ENCODE peak calls at places on chromosomes 11 and 22, in seven cellular contexts. S is spleen, G is HepG2, R is prostate gland, O is stomach, F is Panc1, Y is GM23338. Z is an unnamed sample.

GRCh38 chr11:8092587-8093424 is 11.8 kb downstream of the TUB start:
- DNase-seq in S (peak; percentile 64), R (peak; percentile 43), G (peak; percentile 58), O (peak; percentile 68), F (no peak), Y (peak; percentile 92), Z (no peak)

GRCh38 chr11:130418756-130419155 is 9.7 kb downstream of the ADAMTS8 start:
- DNase-seq in F (no peak), Y (no peak), O (no peak), S (no peak), G (no peak), R (no peak), Z (no peak)

GRCh38 chr11:38718049-38718448 is 2120.0 kb upstream of the RAG2 start:
- DNase-seq in O (no peak), S (no peak), R (no peak), Y (peak; percentile 1), G (peak; percentile 2), F (no peak), Z (no peak)

GRCh38 chr22:42396621-42397331 is 35.4 kb downstream of the NFAM1 start:
- DNase-seq in Y (peak; percentile 58), R (no peak), F (no peak), G (no peak), O (no peak), S (peak; percentile 92), Z (no peak)

GRCh38 chr22:36328635-36329216 is 59.0 kb downstream of the MYH9 start:
- DNase-seq in O (peak; percentile 61), Y (no peak), G (no peak), S (peak; percentile 85), R (peak; percentile 61), F (no peak), Z (peak; percentile 81)

GRCh38 chr22:42646569-42647525 is 2.3 kb downstream of the CYB5R3 start:
- DNase-seq in Y (no peak), G (no peak), R (peak; percentile 88), O (peak; percentile 91), F (no peak), S (no peak), Z (peak; percentile 55)

GRCh38 chr11:76695133-76695532 is 24.6 kb upstream of the LRRC32 start:
- DNase-seq in R (no peak), O (no peak), S (no peak), G (no peak), Y (peak; percentile 43), F (no peak), Z (no peak)

GRCh38 chr11:34501962-34502361 is 11.6 kb downstream of the ELF5 start:
- DNase-seq in S (no peak), R (no peak), O (peak; percentile 29), G (no peak), Y (no peak), F (no peak), Z (no peak)

GRCh38 chr22:43923631-43924548 is at the start of gene PNPLA3:
- DNase-seq in G (peak; percentile 77), O (peak; percentile 90), R (peak; percentile 92), F (no peak), S (peak; percentile 89), Y (peak; percentile 98), Z (peak; percentile 87)
- TF ChIP-seq POLR2AphosphoS5 in G (peak; percentile 92), O (peak; percentile 41), R (peak; percentile 76), F (no peak), S (peak; percentile 81), Y (peak; percentile 90), Z (no peak)

GRCh38 chr22:30382340-30382739 is 4.9 kb downstream of the RNF215 start:
- DNase-seq in R (no peak), F (no peak), G (no peak), Y (no peak), O (no peak), S (no peak), Z (no peak)

GRCh38 chr22:30380011-30380410 is 7.2 kb downstream of the RNF215 start:
- DNase-seq in R (no peak), O (no peak), F (no peak), Y (no peak), S (no peak), G (no peak), Z (no peak)

GRCh38 chr22:30385913-30386312 is 1.3 kb downstream of the RNF215 start:
- DNase-seq in G (no peak), Y (no peak), R (no peak), F (no peak), O (no peak), S (no peak), Z (no peak)

GRCh38 chr22:30381250-30381649 is 6.0 kb downstream of the RNF215 start:
- DNase-seq in S (no peak), O (no peak), Y (no peak), G (no peak), R (no peak), F (no peak), Z (no peak)

GRCh38 chr22:30383061-30383460 is 4.2 kb downstream of the RNF215 start:
- DNase-seq in G (no peak), Y (no peak), F (no peak), R (no peak), S (no peak), O (no peak), Z (no peak)
- TF ChIP-seq CTCF in G (no peak), Y (peak; percentile 18), F (no peak), R (no peak), S (no peak), O (no peak), Z (no peak)

GRCh38 chr22:31044262-31044861 is 36.8 kb upstream of the SMTN start:
- DNase-seq in F (no peak), Y (no peak), O (peak; percentile 38), S (no peak), R (no peak), G (peak; percentile 77), Z (peak; percentile 57)
- H3K27ac ChIP-seq in F (no peak overlapping the region), Y (no peak overlapping the region), O (peak overlapping the region; percentile 72), S (peak overlapping the region; percentile 72), R (peak overlapping the region; percentile 44), G (peak overlapping the region; percentile 75), Z (peak overlapping the region; percentile 75)

GRCh38 chr11:68528630-68529029 is 68.1 kb downstream of the PPP6R3 start:
- DNase-seq in S (no peak), Y (no peak), G (no peak), F (no peak), R (peak; percentile 33), O (no peak), Z (peak; percentile 29)
- TF ChIP-seq POLR2AphosphoS5 in S (no peak), Y (no peak), G (no peak), F (no peak), R (peak; percentile 73), O (peak; percentile 19), Z (no peak)

DNA sequence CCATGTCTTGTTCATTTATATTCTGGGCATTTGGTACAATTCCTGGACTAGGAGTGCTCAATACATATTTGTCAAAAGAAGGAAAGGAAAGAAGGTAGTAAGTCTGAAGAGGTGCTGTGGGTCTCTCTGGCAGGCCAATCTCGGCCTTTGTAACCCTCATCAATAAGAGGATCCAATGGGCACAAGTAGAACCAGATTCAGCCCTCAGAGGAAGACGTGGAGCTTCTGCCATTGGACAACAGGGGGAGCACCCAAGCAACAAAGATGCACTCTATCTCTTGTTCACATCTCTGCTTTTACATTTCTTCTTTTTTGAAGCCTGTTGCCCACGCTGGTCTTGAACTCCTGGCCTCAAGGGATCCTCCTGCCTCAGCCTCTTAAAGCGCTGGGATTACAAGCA is 2.2 kb upstream of the VPS11 start:
- DNase-seq in Y (peak; percentile 71), F (no peak), G (peak; percentile 47), R (no peak), S (no peak), O (no peak), Z (no peak)
- TF ChIP-seq CTCF in Y (peak; percentile 71), F (peak; percentile 85), G (peak; percentile 67), R (no peak), S (no peak), O (no peak), Z (no peak)

GRCh38 chr11:5625281-5625680 is 480 bp downstream of the TRIM34 start:
- DNase-seq in Y (no peak), S (no peak), F (no peak), O (no peak), R (no peak), G (no peak), Z (no peak)
- H3K27ac ChIP-seq in Y (no peak overlapping the region), S (peak overlapping the region; percentile 86), F (peak overlapping the region; percentile 76), O (peak overlapping the region; percentile 63), R (peak overlapping the region; percentile 40), G (no peak overlapping the region), Z (peak overlapping the region; percentile 73)

DNA sequence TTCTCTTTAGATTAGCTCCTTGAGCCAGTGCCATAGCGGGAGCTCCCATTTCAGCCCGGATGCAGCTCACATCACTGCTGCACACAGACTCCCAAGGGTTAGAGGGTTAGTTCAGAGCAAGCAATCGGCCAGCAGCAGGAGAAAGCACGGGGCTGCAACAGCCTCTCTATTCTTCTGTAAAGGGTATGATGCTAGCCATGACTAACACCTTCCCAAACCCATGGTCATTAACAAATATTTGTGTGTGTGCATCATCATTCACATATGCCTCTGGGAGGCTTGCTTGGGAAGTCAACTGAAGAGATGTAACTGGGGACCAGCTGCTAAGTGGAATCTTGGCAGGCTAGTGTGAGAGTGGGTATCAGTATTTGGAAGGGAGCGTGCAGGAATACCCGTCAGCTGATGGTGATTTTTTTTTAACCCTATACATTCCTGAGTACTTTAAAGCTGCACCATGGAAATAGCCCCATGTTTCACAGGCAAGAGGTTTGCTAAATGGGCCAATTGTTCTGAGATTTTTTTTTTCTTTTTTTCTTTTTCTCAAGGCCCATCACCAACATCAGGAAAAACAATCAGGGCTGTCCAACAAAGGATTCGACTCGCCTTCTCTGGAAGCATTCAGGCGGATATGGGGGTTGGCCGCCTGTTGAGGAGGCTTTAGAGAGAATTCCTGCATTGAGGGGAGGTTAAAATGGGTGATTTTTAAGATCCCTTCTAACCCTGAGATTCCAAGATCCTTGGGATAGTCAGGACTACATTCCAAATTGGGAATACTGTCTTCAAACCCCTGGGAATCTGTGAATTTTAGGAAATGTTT is 33.2 kb upstream of the CCDC89 start:
- DNase-seq in R (no peak), S (no peak), O (no peak), Y (peak; percentile 86), F (peak; percentile 98), G (peak; percentile 3), Z (no peak)
- TF ChIP-seq POLR2AphosphoS5 in R (no peak), S (no peak), O (peak; percentile 80), Y (no peak), F (peak; percentile 89), G (no peak), Z (peak; percentile 42)

GRCh38 chr22:19477321-19478085 is 1.5 kb downstream of the UFD1 start:
- DNase-seq in Y (no peak), G (peak; percentile 7), R (no peak), O (no peak), S (no peak), F (no peak), Z (no peak)
- TF ChIP-seq CTCF in Y (no peak), G (peak; percentile 30), R (no peak), O (no peak), S (no peak), F (no peak), Z (no peak)